ENCODE peak calls at places on chromosomes 3 and 15, in eight cellular contexts. J, D, C, H, W, L, F and Y are unnamed samples. For H3K4me1, the result is how much of the 10 kb centered on the place peaks cover.

GRCh38 chr3:101791778-101792177 is 12.8 kb downstream of the NXPE3 start:
- DNase-seq in H (no peak), C (no peak), W (no peak), D (no peak), J (no peak), L (no peak), F (no peak), Y (no peak)

GRCh38 chr3:38004415-38005075 is 14.0 kb downstream of the VILL start:
- DNase-seq in H (peak), F (peak), J (peak), L (peak), C (peak), W (peak), D (peak), Y (peak)

GRCh38 chr3:123342631-123343080 is 106.2 kb downstream of the ADCY5 start:
- DNase-seq in H (no peak), D (no peak), J (no peak), L (no peak), F (no peak), W (no peak), C (no peak), Y (peak)

GRCh38 chr15:58393196-58393790 is 38.5 kb upstream of the LIPC start:
- DNase-seq in D (no peak), W (no peak), H (no peak), L (no peak), F (peak), J (no peak), C (no peak), Y (no peak)

GRCh38 chr3:38006031-38006430 is 15.4 kb downstream of the VILL start:
- DNase-seq in W (peak), F (no peak), D (no peak), C (no peak), L (no peak), H (no peak), J (no peak), Y (no peak)

GRCh38 chr15:23532019-23532418 is 33.5 kb upstream of the MKRN3 start:
- DNase-seq in F (no peak), H (no peak), L (no peak), C (no peak), D (no peak), J (no peak), W (no peak), Y (no peak)

GRCh38 chr3:72265250-72265649 is 480.3 kb upstream of the PROK2 start:
- DNase-seq in L (no peak), F (no peak), W (no peak), H (no peak), C (no peak), J (no peak), D (no peak), Y (no peak)

GRCh38 chr3:139758654-139759291 is 81.0 kb upstream of the NMNAT3 start:
- DNase-seq in L (no peak), J (no peak), F (peak), C (no peak), D (no peak), W (no peak), H (no peak), Y (no peak)

GRCh38 chr15:44710236-44711088 is 661 bp downstream of the PATL2 start:
- DNase-seq in C (no peak), W (no peak), L (peak), F (peak), H (peak), D (no peak), J (no peak), Y (no peak)

GRCh38 chr3:43477600-43477999 is 144.2 kb downstream of the ANO10 start:
- DNase-seq in F (no peak), L (no peak), C (no peak), W (no peak), D (no peak), J (no peak), H (peak), Y (no peak)

GRCh38 chr3:106305127-106305526 is 436.3 kb upstream of the CBLB start:
- DNase-seq in F (peak), W (no peak), C (no peak), L (no peak), D (no peak), J (no peak), H (no peak), Y (no peak)

GRCh38 chr3:71702131-71703024 is 22.8 kb downstream of the EIF4E3 start:
- DNase-seq in H (peak), F (no peak), D (no peak), W (no peak), C (no peak), L (no peak), J (no peak), Y (no peak)

GRCh38 chr15:40340740-40341400 is at the start of gene CCDC9B:
- DNase-seq in L (peak), D (peak), F (peak), J (peak), H (peak), W (peak), C (peak), Y (peak)

GRCh38 chr3:117589454-117589853 is 879.9 kb downstream of the TUSC7 start:
- DNase-seq in D (no peak), F (no peak), L (no peak), H (no peak), C (no peak), W (no peak), J (no peak), Y (no peak)

GRCh38 chr3:178302966-178303930 is 233.0 kb upstream of the KCNMB2 start:
- DNase-seq in J (no peak), C (no peak), D (no peak), W (no peak), L (no peak), H (no peak), F (no peak), Y (no peak)

GRCh38 chr3:154956815-154957214 is 123.3 kb upstream of the MME start:
- DNase-seq in F (no peak), C (no peak), L (no peak), J (no peak), H (no peak), D (no peak), W (no peak), Y (no peak)

GRCh38 chr15:76994971-76995945 is at the start of gene PSTPIP1:
- DNase-seq in W (peak), D (no peak), L (peak), F (no peak), C (no peak), H (peak), J (peak), Y (peak)

GRCh38 chr3:110430146-110430545 is 641.5 kb upstream of the NECTIN3 start:
- DNase-seq in D (no peak), J (no peak), F (peak), L (no peak), C (no peak), W (no peak), H (no peak), Y (no peak)

GRCh38 chr3:42712344-42712648 is 9.7 kb upstream of the HHATL start:
- DNase-seq in L (no peak), D (no peak), H (no peak), J (peak), F (no peak), W (no peak), C (peak), Y (no peak)

GRCh38 chr3:30480587-30480986 is 125.8 kb upstream of the TGFBR2 start:
- DNase-seq in C (no peak), L (no peak), D (no peak), J (no peak), H (no peak), F (no peak), W (no peak), Y (no peak)

GRCh38 chr3:161222662-161223061 is 1.6 kb downstream of the NMD3 start:
- DNase-seq in J (no peak), F (peak), H (no peak), W (no peak), C (no peak), L (no peak), D (no peak), Y (no peak)

GRCh38 chr3:53595660-53596059 is 101.2 kb downstream of the CACNA1D start:
- DNase-seq in D (no peak), L (no peak), F (no peak), H (no peak), C (no peak), W (no peak), J (no peak), Y (no peak)

GRCh38 chr15:91257755-91258435 is 157.8 kb downstream of the SV2B start:
- DNase-seq in C (no peak), F (no peak), L (no peak), H (no peak), W (no peak), D (no peak), J (no peak), Y (no peak)

GRCh38 chr15:100900136-100900894 is 18.8 kb upstream of the LRRK1 start:
- DNase-seq in L (no peak), D (no peak), H (no peak), W (no peak), J (no peak), F (no peak), C (no peak), Y (no peak)

GRCh38 chr3:67083277-67083676 is 85.2 kb downstream of the KBTBD8 start:
- DNase-seq in D (no peak), C (no peak), L (no peak), H (no peak), F (peak), W (no peak), J (no peak), Y (no peak)

GRCh38 chr3:169575381-169575780 is 88.1 kb downstream of the MECOM start:
- DNase-seq in W (no peak), F (peak), J (no peak), C (no peak), D (no peak), L (peak), H (no peak), Y (no peak)

GRCh38 chr3:197753263-197753662 is 3.6 kb downstream of the FYTTD1 start:
- DNase-seq in W (no peak), J (no peak), H (no peak), F (no peak), L (no peak), D (no peak), C (no peak), Y (no peak)

DNA sequence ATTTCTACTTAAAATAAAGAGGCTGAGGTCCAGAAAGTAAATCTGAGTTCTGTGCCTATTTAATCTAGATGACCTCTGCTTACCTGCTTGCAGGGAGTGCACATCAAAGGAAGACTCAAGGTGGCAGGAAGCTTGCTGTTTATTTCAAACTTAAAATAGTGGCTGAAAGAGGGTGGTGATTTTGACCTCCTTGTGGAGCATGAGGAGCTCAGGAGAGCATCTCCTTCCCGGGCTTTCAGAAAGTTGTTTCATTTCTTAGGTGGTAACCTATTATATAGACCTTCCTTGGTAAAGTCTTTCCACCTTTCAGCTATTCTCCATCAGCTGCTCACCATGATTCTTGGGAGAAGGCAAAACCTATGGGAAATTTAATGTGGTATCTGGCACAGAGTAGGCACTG is 494 bp downstream of the GCSAM start:
- DNase-seq in C (no peak), D (no peak), H (no peak), L (no peak), F (no peak), J (no peak), W (no peak), Y (no peak)
- H3K4me1 ChIP-seq in C (under half), D (under half), H (under half), L (under half), F (under half), J (under half), W (under half), Y (under half)

DNA sequence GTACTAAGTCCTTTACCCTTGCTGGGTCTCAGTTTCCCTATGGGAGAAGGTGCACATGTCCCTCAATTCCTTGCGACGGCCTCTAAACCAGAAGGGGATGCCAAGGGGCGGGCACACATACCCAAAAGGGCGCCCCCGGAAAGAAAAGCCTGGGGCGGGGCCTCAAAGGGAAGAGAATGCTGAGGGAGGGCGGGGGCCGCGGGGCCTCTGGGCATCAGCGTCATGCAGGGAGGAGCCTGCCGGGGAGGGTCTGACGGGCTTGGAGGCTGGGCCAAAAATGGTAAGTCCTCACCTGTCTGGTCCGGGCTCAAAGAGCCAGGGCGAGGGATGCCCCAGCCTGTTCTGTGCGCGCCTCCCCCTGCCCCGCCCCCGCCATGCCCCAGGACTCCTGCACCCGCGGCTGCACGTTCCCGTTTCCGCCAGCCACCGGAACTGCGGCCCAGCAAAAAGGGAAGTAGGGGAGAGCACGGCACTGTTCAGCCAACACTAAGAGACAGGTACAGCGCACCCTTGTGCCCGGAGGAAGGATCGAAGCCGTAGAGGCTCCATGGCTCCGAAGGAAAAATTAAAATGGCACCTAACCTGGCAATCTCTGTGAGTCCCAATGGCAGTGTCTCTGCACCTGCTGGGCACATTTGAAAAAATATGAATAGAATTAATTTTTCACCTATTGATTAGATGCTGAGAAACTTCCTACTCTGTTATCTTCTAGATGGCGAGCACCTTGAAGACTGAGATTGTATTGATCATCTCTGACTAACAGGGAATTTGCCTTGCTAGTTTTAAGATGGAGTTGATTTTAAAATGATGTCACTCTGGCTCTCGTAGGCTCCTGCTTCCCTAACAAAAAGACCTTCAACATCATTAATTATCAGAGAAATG is at the start of gene DET1:
- DNase-seq in W (peak), C (peak), H (peak), D (peak), F (peak), L (peak), J (peak), Y (peak)
- TF ChIP-seq POLR2A in W (no peak), C (peak), H (peak), D (no peak), F (no peak), L (no peak), J (no peak), Y (no peak)

GRCh38 chr3:179452166-179452544 is 885 bp upstream of the GNB4 start:
- DNase-seq in J (no peak), W (no peak), F (peak), L (no peak), C (no peak), D (no peak), H (no peak), Y (no peak)
- H3K4me1 ChIP-seq in J (under half), W (under half), F (under half), L (under half), C (under half), D (under half), H (under half), Y (under half)

DNA sequence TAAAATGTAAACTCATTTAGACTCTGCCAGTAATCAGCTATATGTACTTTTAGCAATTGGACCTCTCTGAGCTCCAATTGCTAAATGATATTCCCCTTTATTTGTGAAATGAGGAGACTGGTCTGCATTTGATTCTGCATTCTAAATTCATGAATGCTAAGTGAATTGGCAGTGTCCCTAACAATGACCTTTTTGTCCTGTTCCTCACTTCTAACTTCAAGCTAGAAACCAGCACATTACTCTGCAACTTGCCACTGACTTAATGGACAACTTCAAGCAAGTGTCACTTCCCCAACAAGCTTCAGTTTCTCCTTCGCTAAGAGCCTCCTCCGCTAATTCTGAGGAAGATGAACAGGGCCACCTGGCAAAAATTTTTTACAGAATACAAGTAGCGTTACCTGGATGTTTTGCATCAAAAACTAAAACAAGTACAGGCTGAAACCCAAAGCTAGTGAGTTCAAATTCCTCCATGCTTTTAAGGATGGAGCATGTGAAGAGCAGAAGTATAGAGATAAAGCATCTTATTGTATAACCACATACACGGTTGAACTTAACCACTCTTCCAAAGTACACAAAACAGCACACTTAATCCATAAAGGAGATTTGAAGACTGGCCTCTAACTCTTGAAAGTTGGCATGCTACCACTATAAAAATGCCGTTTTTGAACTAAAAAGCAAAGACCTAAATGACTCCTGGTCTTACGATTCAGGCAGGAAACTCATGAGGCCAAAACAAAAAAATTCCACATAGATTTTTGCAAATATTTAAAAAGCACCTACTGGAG is 207.6 kb downstream of the MAGI1 start:
- DNase-seq in D (no peak), H (no peak), C (no peak), J (no peak), F (no peak), L (no peak), W (no peak), Y (no peak)
- TF ChIP-seq POLR2A in D (no peak), H (no peak), C (no peak), J (no peak), F (no peak), L (no peak), W (no peak), Y (no peak)

GRCh38 chr15:41791547-41791937 is 17.3 kb downstream of the MAPKBP1 start:
- DNase-seq in D (no peak), H (no peak), C (peak), L (no peak), F (no peak), J (no peak), W (no peak), Y (no peak)
- H3K4me1 ChIP-seq in D (under half), H (under half), C (under half), L (half or more), F (under half), J (under half), W (under half), Y (under half)

DNA sequence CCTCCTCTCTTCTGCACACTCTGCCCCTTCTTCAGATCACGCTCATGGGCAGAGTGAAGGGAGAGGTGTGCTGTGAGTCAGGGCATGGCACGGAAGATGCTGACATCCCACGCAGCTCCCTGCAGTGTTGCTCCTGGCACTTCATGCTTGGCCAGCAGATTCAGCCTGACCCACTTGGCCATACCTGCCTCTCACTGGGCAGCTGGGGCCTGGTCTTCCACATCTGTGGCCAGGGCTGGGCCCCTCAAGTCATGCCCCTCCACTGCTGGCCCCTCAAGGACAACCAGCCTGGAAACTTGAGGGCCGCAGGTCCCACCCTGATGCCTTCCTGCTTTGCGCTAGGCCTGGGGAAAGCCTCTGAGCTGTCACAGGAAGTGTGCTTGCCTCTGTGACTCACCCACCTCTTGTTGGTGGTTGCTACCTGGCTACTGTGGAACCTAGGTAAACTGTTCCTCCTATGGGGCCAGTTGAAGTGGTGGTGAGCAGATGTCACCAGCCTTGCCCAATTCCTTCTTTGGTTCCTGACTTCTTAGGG is 48.7 kb downstream of the BSN start:
- DNase-seq in L (peak), J (no peak), C (no peak), H (no peak), D (no peak), W (no peak), F (no peak), Y (no peak)
- TF ChIP-seq POLR2A in L (no peak), J (no peak), C (no peak), H (no peak), D (no peak), W (no peak), F (no peak), Y (no peak)

GRCh38 chr3:64239841-64240240 is 14.6 kb upstream of the PRICKLE2 start:
- DNase-seq in D (no peak), F (no peak), C (no peak), L (no peak), W (no peak), H (no peak), J (no peak), Y (no peak)
- H3K4me1 ChIP-seq in D (under half), F (under half), C (under half), L (under half), W (under half), H (under half), J (under half), Y (under half)